ENCODE peak calls at places on chromosomes 2 and 18, in ten cellular contexts. One of them, this sample, is unnamed.

GRCh38 chr2:143934170-143934912 is 585.6 kb downstream of the ZEB2 start:
- DNase-seq in GM13977: peak; percentile 36
- DNase-seq in stomach: no peak
- DNase-seq in K562: no peak
- DNase-seq in omental fat pad: no peak
- DNase-seq in A549: no peak
- DNase-seq in endothelial cell: no peak
- DNase-seq in AG09319: no peak
- DNase-seq in Panc1: no peak
- DNase-seq in glutamatergic neuron: no peak
- DNase-seq in this sample: no peak

GRCh38 chr2:127576433-127577207 is 41.1 kb downstream of the MYO7B start:
- DNase-seq in GM13977: no peak
- DNase-seq in stomach: peak; percentile 19
- DNase-seq in K562: no peak
- DNase-seq in omental fat pad: no peak
- DNase-seq in A549: no peak
- DNase-seq in endothelial cell: no peak
- DNase-seq in AG09319: peak; percentile 38
- DNase-seq in Panc1: no peak
- DNase-seq in glutamatergic neuron: peak; percentile 41
- DNase-seq in this sample: no peak

GRCh38 chr2:209459359-209459758 is 35.5 kb downstream of the MAP2 start:
- DNase-seq in GM13977: no peak
- DNase-seq in stomach: no peak
- DNase-seq in K562: no peak
- DNase-seq in omental fat pad: no peak
- DNase-seq in A549: no peak
- DNase-seq in endothelial cell: no peak
- DNase-seq in AG09319: no peak
- DNase-seq in Panc1: no peak
- DNase-seq in glutamatergic neuron: no peak
- DNase-seq in this sample: no peak

GRCh38 chr2:2012505-2012904 is 268.2 kb upstream of the PXDN start:
- DNase-seq in GM13977: no peak
- DNase-seq in stomach: no peak
- DNase-seq in K562: no peak
- DNase-seq in omental fat pad: no peak
- DNase-seq in A549: no peak
- DNase-seq in endothelial cell: no peak
- DNase-seq in AG09319: no peak
- DNase-seq in Panc1: no peak
- DNase-seq in glutamatergic neuron: no peak
- DNase-seq in this sample: no peak

GRCh38 chr2:43032248-43032893 is 194.0 kb downstream of the ZFP36L2 start:
- DNase-seq in GM13977: no peak
- DNase-seq in stomach: peak; percentile 51
- DNase-seq in K562: no peak
- DNase-seq in omental fat pad: no peak
- DNase-seq in A549: peak; percentile 68
- DNase-seq in endothelial cell: no peak
- DNase-seq in AG09319: no peak
- DNase-seq in Panc1: no peak
- DNase-seq in glutamatergic neuron: no peak
- DNase-seq in this sample: no peak

GRCh38 chr2:85785027-85785822 is 31.4 kb downstream of the ATOH8 start:
- DNase-seq in GM13977: no peak
- DNase-seq in stomach: no peak
- DNase-seq in K562: no peak
- DNase-seq in omental fat pad: no peak
- DNase-seq in A549: no peak
- DNase-seq in endothelial cell: no peak
- DNase-seq in AG09319: peak; percentile 83
- DNase-seq in Panc1: no peak
- DNase-seq in glutamatergic neuron: no peak
- DNase-seq in this sample: no peak

GRCh38 chr2:105409717-105410116 is 10.9 kb upstream of the FHL2 start:
- DNase-seq in GM13977: no peak
- DNase-seq in stomach: peak; percentile 83
- DNase-seq in K562: no peak
- DNase-seq in omental fat pad: peak; percentile 44
- DNase-seq in A549: peak; percentile 45
- DNase-seq in endothelial cell: no peak
- DNase-seq in AG09319: peak; percentile 87
- DNase-seq in Panc1: no peak
- DNase-seq in glutamatergic neuron: no peak
- DNase-seq in this sample: no peak

GRCh38 chr2:139378373-139378772 is 598.2 kb upstream of the NXPH2 start:
- DNase-seq in GM13977: no peak
- DNase-seq in stomach: no peak
- DNase-seq in K562: no peak
- DNase-seq in omental fat pad: no peak
- DNase-seq in A549: no peak
- DNase-seq in endothelial cell: no peak
- DNase-seq in AG09319: no peak
- DNase-seq in Panc1: no peak
- DNase-seq in glutamatergic neuron: no peak
- DNase-seq in this sample: no peak

GRCh38 chr2:199488772-199489400 is 31.1 kb upstream of the SATB2 start:
- DNase-seq in GM13977: peak; percentile 56
- DNase-seq in stomach: peak; percentile 57
- DNase-seq in K562: peak; percentile 76
- DNase-seq in omental fat pad: no peak
- DNase-seq in A549: peak; percentile 58
- DNase-seq in endothelial cell: peak; percentile 83
- DNase-seq in AG09319: no peak
- DNase-seq in Panc1: no peak
- DNase-seq in glutamatergic neuron: peak; percentile 75
- DNase-seq in this sample: peak; percentile 65

GRCh38 chr2:118720866-118721265 is 126.6 kb downstream of the EN1 start:
- DNase-seq in GM13977: no peak
- DNase-seq in stomach: no peak
- DNase-seq in K562: no peak
- DNase-seq in omental fat pad: no peak
- DNase-seq in A549: no peak
- DNase-seq in endothelial cell: no peak
- DNase-seq in AG09319: no peak
- DNase-seq in Panc1: no peak
- DNase-seq in glutamatergic neuron: no peak
- DNase-seq in this sample: no peak

GRCh38 chr2:199987586-199987985 is 32.2 kb downstream of the MAIP1 start:
- DNase-seq in GM13977: no peak
- DNase-seq in stomach: no peak
- DNase-seq in K562: peak; percentile 64
- DNase-seq in omental fat pad: no peak
- DNase-seq in A549: no peak
- DNase-seq in endothelial cell: no peak
- DNase-seq in AG09319: no peak
- DNase-seq in Panc1: no peak
- DNase-seq in glutamatergic neuron: no peak
- DNase-seq in this sample: no peak

GRCh38 chr2:128346291-128346690 is 27.6 kb upstream of the HS6ST1 start:
- DNase-seq in GM13977: no peak
- DNase-seq in stomach: no peak
- DNase-seq in K562: no peak
- DNase-seq in omental fat pad: no peak
- DNase-seq in A549: no peak
- DNase-seq in endothelial cell: no peak
- DNase-seq in AG09319: no peak
- DNase-seq in Panc1: no peak
- DNase-seq in glutamatergic neuron: no peak
- DNase-seq in this sample: no peak

GRCh38 chr2:24083567-24084385 is 858 bp downstream of the TP53I3 start:
- DNase-seq in GM13977: peak; percentile 89
- DNase-seq in stomach: peak; percentile 85
- DNase-seq in K562: peak; percentile 87
- DNase-seq in omental fat pad: no peak
- DNase-seq in A549: peak; percentile 98
- DNase-seq in endothelial cell: no peak
- DNase-seq in AG09319: peak; percentile 60
- DNase-seq in Panc1: no peak
- DNase-seq in glutamatergic neuron: peak; percentile 77
- DNase-seq in this sample: peak; percentile 88

GRCh38 chr18:49431563-49431962 is 28.9 kb downstream of the DYM start:
- DNase-seq in GM13977: no peak
- DNase-seq in stomach: no peak
- DNase-seq in K562: no peak
- DNase-seq in omental fat pad: no peak
- DNase-seq in A549: no peak
- DNase-seq in endothelial cell: no peak
- DNase-seq in AG09319: no peak
- DNase-seq in Panc1: no peak
- DNase-seq in glutamatergic neuron: no peak
- DNase-seq in this sample: no peak

GRCh38 chr2:139439100-139439499 is 658.9 kb upstream of the NXPH2 start:
- DNase-seq in GM13977: no peak
- DNase-seq in stomach: no peak
- DNase-seq in K562: no peak
- DNase-seq in omental fat pad: no peak
- DNase-seq in A549: no peak
- DNase-seq in endothelial cell: no peak
- DNase-seq in AG09319: no peak
- DNase-seq in Panc1: no peak
- DNase-seq in glutamatergic neuron: no peak
- DNase-seq in this sample: no peak

GRCh38 chr2:231308631-231309414 is 86.7 kb upstream of the B3GNT7 start:
- DNase-seq in GM13977: no peak
- DNase-seq in stomach: no peak
- DNase-seq in K562: no peak
- DNase-seq in omental fat pad: no peak
- DNase-seq in A549: peak; percentile 80
- DNase-seq in endothelial cell: no peak
- DNase-seq in AG09319: no peak
- DNase-seq in Panc1: no peak
- DNase-seq in glutamatergic neuron: no peak
- DNase-seq in this sample: no peak

GRCh38 chr2:201949036-201950012 is 84.3 kb upstream of the FZD7 start:
- DNase-seq in GM13977: no peak
- DNase-seq in stomach: no peak
- DNase-seq in K562: no peak
- DNase-seq in omental fat pad: no peak
- DNase-seq in A549: no peak
- DNase-seq in endothelial cell: no peak
- DNase-seq in AG09319: no peak
- DNase-seq in Panc1: no peak
- DNase-seq in glutamatergic neuron: no peak
- DNase-seq in this sample: no peak

GRCh38 chr2:9895669-9896068 is 52.4 kb downstream of the TAF1B start:
- DNase-seq in GM13977: no peak
- DNase-seq in stomach: no peak
- DNase-seq in K562: no peak
- DNase-seq in omental fat pad: no peak
- DNase-seq in A549: no peak
- DNase-seq in endothelial cell: no peak
- DNase-seq in AG09319: no peak
- DNase-seq in Panc1: no peak
- DNase-seq in glutamatergic neuron: no peak
- DNase-seq in this sample: no peak

GRCh38 chr18:51417643-51418483 is 220.4 kb upstream of the MEX3C start:
- DNase-seq in GM13977: no peak
- DNase-seq in stomach: no peak
- DNase-seq in K562: no peak
- DNase-seq in omental fat pad: no peak
- DNase-seq in A549: no peak
- DNase-seq in endothelial cell: no peak
- DNase-seq in AG09319: no peak
- DNase-seq in Panc1: no peak
- DNase-seq in glutamatergic neuron: no peak
- DNase-seq in this sample: no peak

GRCh38 chr2:159926695-159927094 is 128.7 kb upstream of the CD302 start:
- DNase-seq in GM13977: no peak
- DNase-seq in stomach: no peak
- DNase-seq in K562: no peak
- DNase-seq in omental fat pad: no peak
- DNase-seq in A549: no peak
- DNase-seq in endothelial cell: no peak
- DNase-seq in AG09319: no peak
- DNase-seq in Panc1: no peak
- DNase-seq in glutamatergic neuron: no peak
- DNase-seq in this sample: no peak
- TF ChIP-seq CTCF in GM13977: no peak
- TF ChIP-seq CTCF in stomach: no peak
- TF ChIP-seq CTCF in K562: no peak
- TF ChIP-seq CTCF in omental fat pad: no peak
- TF ChIP-seq CTCF in A549: no peak
- TF ChIP-seq CTCF in endothelial cell: no peak
- TF ChIP-seq CTCF in AG09319: no peak
- TF ChIP-seq CTCF in Panc1: no peak
- TF ChIP-seq CTCF in glutamatergic neuron: no peak
- TF ChIP-seq CTCF in this sample: no peak

GRCh38 chr2:39119732-39120520 is 925 bp downstream of the SOS1 start:
- DNase-seq in GM13977: peak; percentile 86
- DNase-seq in stomach: peak; percentile 70
- DNase-seq in K562: peak; percentile 73
- DNase-seq in omental fat pad: no peak
- DNase-seq in A549: peak; percentile 58
- DNase-seq in endothelial cell: peak; percentile 54
- DNase-seq in AG09319: no peak
- DNase-seq in Panc1: no peak
- DNase-seq in glutamatergic neuron: peak; percentile 70
- DNase-seq in this sample: peak; percentile 83
- TF ChIP-seq CTCF in GM13977: peak; percentile 71
- TF ChIP-seq CTCF in stomach: no peak
- TF ChIP-seq CTCF in K562: peak; percentile 35
- TF ChIP-seq CTCF in omental fat pad: no peak
- TF ChIP-seq CTCF in A549: peak; percentile 58
- TF ChIP-seq CTCF in endothelial cell: no peak
- TF ChIP-seq CTCF in AG09319: peak; percentile 14
- TF ChIP-seq CTCF in Panc1: peak; percentile 74
- TF ChIP-seq CTCF in glutamatergic neuron: no peak
- TF ChIP-seq CTCF in this sample: peak; percentile 75

GRCh38 chr2:28395334-28396061 is 2.8 kb downstream of the FOSL2 start:
- DNase-seq in GM13977: no peak
- DNase-seq in stomach: no peak
- DNase-seq in K562: no peak
- DNase-seq in omental fat pad: no peak
- DNase-seq in A549: peak; percentile 54
- DNase-seq in endothelial cell: no peak
- DNase-seq in AG09319: peak; percentile 65
- DNase-seq in Panc1: no peak
- DNase-seq in glutamatergic neuron: no peak
- DNase-seq in this sample: no peak
- TF ChIP-seq CTCF in GM13977: no peak
- TF ChIP-seq CTCF in stomach: no peak
- TF ChIP-seq CTCF in K562: no peak
- TF ChIP-seq CTCF in omental fat pad: no peak
- TF ChIP-seq CTCF in A549: no peak
- TF ChIP-seq CTCF in endothelial cell: no peak
- TF ChIP-seq CTCF in AG09319: no peak
- TF ChIP-seq CTCF in Panc1: no peak
- TF ChIP-seq CTCF in glutamatergic neuron: no peak
- TF ChIP-seq CTCF in this sample: no peak

DNA sequence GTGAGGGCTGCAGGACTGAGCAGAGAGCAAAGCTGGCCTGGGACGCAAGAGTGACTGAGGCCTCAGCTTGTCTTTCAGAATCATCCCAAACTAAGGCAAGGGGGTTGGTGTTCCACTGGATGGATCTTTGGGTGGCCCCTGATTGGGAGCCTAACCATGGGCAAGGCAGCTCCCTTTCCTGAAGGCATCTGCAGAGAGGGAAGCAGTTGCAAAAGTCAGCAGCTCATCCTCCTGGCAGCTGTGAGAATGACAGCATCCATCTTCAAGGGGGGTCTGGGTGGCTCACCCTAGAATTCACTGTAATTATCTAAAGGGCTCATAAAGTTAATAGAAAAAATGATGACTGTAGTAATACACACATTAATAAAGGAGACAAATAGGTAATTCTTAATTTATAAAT is 46.5 kb upstream of the RAB31 start:
- DNase-seq in GM13977: no peak
- DNase-seq in stomach: no peak
- DNase-seq in K562: peak; percentile 31
- DNase-seq in omental fat pad: no peak
- DNase-seq in A549: peak; percentile 50
- DNase-seq in endothelial cell: no peak
- DNase-seq in AG09319: no peak
- DNase-seq in Panc1: no peak
- DNase-seq in glutamatergic neuron: no peak
- DNase-seq in this sample: no peak
- TF ChIP-seq CTCF in GM13977: no peak
- TF ChIP-seq CTCF in stomach: no peak
- TF ChIP-seq CTCF in K562: peak; percentile 55
- TF ChIP-seq CTCF in omental fat pad: no peak
- TF ChIP-seq CTCF in A549: peak; percentile 28
- TF ChIP-seq CTCF in endothelial cell: no peak
- TF ChIP-seq CTCF in AG09319: peak; percentile 34
- TF ChIP-seq CTCF in Panc1: no peak
- TF ChIP-seq CTCF in glutamatergic neuron: no peak
- TF ChIP-seq CTCF in this sample: peak; percentile 4

This sample was measured in GM13976.